ENCODE peak calls at places on chromosomes 11 and 22, in ten cellular contexts. V is Panc1; P is tibial nerve; T is cardiac muscle cell; N is K562; C is prostate gland; E is kidney; S is CD8-positive, alpha-beta T cell; I is psoas muscle; O is body of pancreas. Z is an unnamed sample.

GRCh38 chr22:19679476-19680099 is 34.7 kb upstream of the SEPTIN5 start:
- DNase-seq in V (no peak), P (no peak), T (peak), N (peak), C (no peak), E (peak), S (peak), I (peak), O (peak), Z (peak)

GRCh38 chr11:44894217-44894617 is 56.5 kb downstream of the TP53I11 start:
- DNase-seq in V (no peak), P (peak), T (peak), N (peak), C (peak), E (no peak), S (peak), I (peak), O (peak), Z (peak)

GRCh38 chr11:100593321-100593720 is 93.8 kb upstream of the ARHGAP42 start:
- DNase-seq in V (no peak), P (no peak), T (no peak), N (no peak), C (no peak), E (no peak), S (no peak), I (no peak), O (no peak), Z (no peak)

GRCh38 chr11:210122-210802 is 2.8 kb downstream of the RIC8A start:
- DNase-seq in V (no peak), P (no peak), T (no peak), N (no peak), C (no peak), E (peak), S (no peak), I (peak), O (peak), Z (no peak)

GRCh38 chr11:76788661-76789442 is 5.7 kb downstream of the TSKU start:
- DNase-seq in V (no peak), P (no peak), T (no peak), N (no peak), C (peak), E (peak), S (no peak), I (no peak), O (peak), Z (peak)

GRCh38 chr11:94968334-94968958 is 4.9 kb downstream of the CWC15 start:
- DNase-seq in V (no peak), P (no peak), T (peak), N (no peak), C (no peak), E (no peak), S (no peak), I (no peak), O (no peak), Z (no peak)

GRCh38 chr11:68002943-68003845 is 703 bp downstream of the UNC93B1 start:
- DNase-seq in V (no peak), P (no peak), T (peak), N (peak), C (no peak), E (peak), S (peak), I (peak), O (peak), Z (peak)

GRCh38 chr22:46976598-46976997 is 214.1 kb downstream of the TBC1D22A start:
- DNase-seq in V (no peak), P (no peak), T (no peak), N (no peak), C (no peak), E (no peak), S (no peak), I (no peak), O (no peak), Z (no peak)

GRCh38 chr22:44497218-44497903 is 672 bp downstream of the RTL6 start:
- DNase-seq in V (no peak), P (no peak), T (no peak), N (peak), C (no peak), E (peak), S (no peak), I (peak), O (peak), Z (no peak)

GRCh38 chr11:2522636-2523255 is 77.9 kb downstream of the KCNQ1 start:
- DNase-seq in V (no peak), P (peak), T (no peak), N (no peak), C (no peak), E (peak), S (peak), I (peak), O (peak), Z (peak)

GRCh38 chr11:110710520-110711381 is 1.5 kb downstream of the ARHGAP20 start:
- DNase-seq in V (no peak), P (peak), T (peak), N (no peak), C (peak), E (peak), S (no peak), I (peak), O (peak), Z (peak)

GRCh38 chr11:95435628-95436353 is 204.8 kb upstream of the SESN3 start:
- DNase-seq in V (no peak), P (no peak), T (no peak), N (no peak), C (no peak), E (no peak), S (no peak), I (no peak), O (no peak), Z (no peak)

GRCh38 chr22:23844739-23845202 is 6.0 kb upstream of the DERL3 start:
- DNase-seq in V (no peak), P (no peak), T (no peak), N (no peak), C (no peak), E (peak), S (no peak), I (no peak), O (no peak), Z (no peak)

GRCh38 chr11:45157247-45158209 is 11.1 kb downstream of the PRDM11 start:
- DNase-seq in V (no peak), P (no peak), T (no peak), N (no peak), C (no peak), E (no peak), S (no peak), I (no peak), O (no peak), Z (no peak)

GRCh38 chr22:31083377-31083768 is 2.3 kb downstream of the SMTN start:
- DNase-seq in V (no peak), P (no peak), T (no peak), N (no peak), C (no peak), E (peak), S (no peak), I (no peak), O (peak), Z (no peak)

GRCh38 chr22:21816472-21816786 is 51.0 kb downstream of the MAPK1 start:
- DNase-seq in V (no peak), P (no peak), T (no peak), N (no peak), C (no peak), E (no peak), S (no peak), I (no peak), O (no peak), Z (no peak)
- H3K27ac ChIP-seq in V (no peak), P (peak), T (no peak), N (peak), C (no peak), E (peak), S (peak), I (peak), O (peak), Z (no peak)

DNA sequence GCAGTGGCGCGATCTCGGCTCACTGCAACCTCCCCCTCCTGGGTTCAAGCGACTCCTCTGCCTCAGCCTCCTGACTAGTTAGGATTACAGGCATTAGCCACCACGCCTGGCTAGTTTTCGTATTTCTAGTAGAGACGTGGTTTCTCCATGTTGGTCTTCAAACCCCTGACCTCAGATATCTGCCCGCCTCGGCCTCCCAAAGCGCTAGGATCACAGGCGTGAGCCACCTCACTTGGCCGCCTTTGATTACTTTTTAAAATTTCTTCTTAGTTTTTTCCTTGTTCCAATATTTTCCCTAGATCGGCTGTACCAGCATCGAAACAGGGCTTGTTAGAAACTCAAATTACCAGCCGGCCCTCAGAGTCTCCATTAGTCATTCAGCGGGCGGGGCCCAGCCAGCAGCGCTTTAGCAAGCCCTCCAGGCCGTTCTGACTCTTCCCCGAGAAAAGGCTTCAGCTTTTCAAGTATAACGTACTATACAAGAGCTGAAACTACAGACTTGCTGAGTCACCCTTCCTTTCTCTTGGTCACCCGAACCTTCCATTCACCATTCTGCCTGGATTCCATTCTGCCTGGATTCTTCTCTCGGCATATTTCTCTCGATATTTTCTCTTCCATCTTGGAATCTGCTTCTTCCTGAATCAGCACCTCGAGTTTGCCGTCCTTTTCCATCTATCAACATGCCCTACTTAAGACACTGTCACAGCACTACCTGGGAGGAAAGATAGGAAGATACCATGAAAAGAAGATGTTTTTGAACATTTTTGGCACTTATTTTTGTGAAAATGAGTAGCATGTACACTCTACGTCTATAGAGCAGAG is 6.7 kb upstream of the CAPRIN1 start:
- DNase-seq in V (peak), P (no peak), T (no peak), N (peak), C (no peak), E (no peak), S (no peak), I (no peak), O (no peak), Z (peak)
- H3K27ac ChIP-seq in V (peak), P (no peak), T (no peak), N (peak), C (no peak), E (no peak), S (no peak), I (no peak), O (no peak), Z (peak)

GRCh38 chr11:26229270-26229669 is 102.7 kb upstream of the ANO3 start:
- DNase-seq in V (no peak), P (no peak), T (no peak), N (no peak), C (no peak), E (no peak), S (no peak), I (no peak), O (no peak), Z (no peak)

GRCh38 chr11:26228778-26229177 is 103.2 kb upstream of the ANO3 start:
- DNase-seq in V (no peak), P (no peak), T (no peak), N (no peak), C (no peak), E (no peak), S (no peak), I (no peak), O (no peak), Z (no peak)

GRCh38 chr11:26227883-26228502 is 103.9 kb upstream of the ANO3 start:
- DNase-seq in V (no peak), P (no peak), T (no peak), N (no peak), C (no peak), E (no peak), S (no peak), I (no peak), O (no peak), Z (no peak)

GRCh38 chr11:26225643-26226042 is 106.3 kb upstream of the ANO3 start:
- DNase-seq in V (no peak), P (no peak), T (no peak), N (no peak), C (no peak), E (no peak), S (no peak), I (no peak), O (no peak), Z (no peak)

DNA sequence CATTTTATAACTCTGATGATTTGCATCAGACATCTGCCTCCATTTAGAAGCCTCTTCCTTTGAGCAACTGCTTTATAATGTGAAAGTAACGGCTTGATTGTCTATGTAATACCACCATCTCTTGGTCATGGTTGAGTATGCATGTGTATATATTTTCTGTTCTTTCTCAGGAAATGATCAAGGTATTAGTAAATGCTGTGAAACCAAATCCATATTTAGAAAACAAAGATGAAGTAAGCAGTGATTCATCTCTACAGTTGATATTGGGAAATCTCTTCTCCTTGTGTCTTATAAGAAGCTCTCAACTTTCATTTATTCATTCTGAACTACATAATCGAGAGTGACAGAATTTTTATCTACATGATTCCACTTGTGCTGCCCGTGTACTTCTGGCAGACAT is 104.6 kb upstream of the ANO3 start:
- DNase-seq in V (peak), P (no peak), T (peak), N (no peak), C (no peak), E (no peak), S (no peak), I (no peak), O (no peak), Z (no peak)
- H3K27ac ChIP-seq in V (no peak), P (no peak), T (no peak), N (no peak), C (no peak), E (no peak), S (no peak), I (no peak), O (no peak), Z (no peak)

GRCh38 chr11:74021998-74022397 is 13.1 kb upstream of the UCP3 start:
- DNase-seq in V (no peak), P (no peak), T (no peak), N (no peak), C (no peak), E (no peak), S (no peak), I (no peak), O (no peak), Z (no peak)
- H3K27ac ChIP-seq in V (no peak), P (no peak), T (no peak), N (no peak), C (no peak), E (no peak), S (no peak), I (no peak), O (no peak), Z (no peak)

GRCh38 chr11:73410627-73411026 is 34.4 kb downstream of the RELT start:
- DNase-seq in V (no peak), P (no peak), T (no peak), N (no peak), C (no peak), E (no peak), S (no peak), I (no peak), O (no peak), Z (no peak)

GRCh38 chr11:73413246-73413645 is 37.0 kb downstream of the RELT start:
- DNase-seq in V (no peak), P (no peak), T (no peak), N (no peak), C (no peak), E (no peak), S (no peak), I (no peak), O (no peak), Z (no peak)

GRCh38 chr11:73409431-73409830 is 33.2 kb downstream of the RELT start:
- DNase-seq in V (no peak), P (no peak), T (no peak), N (no peak), C (no peak), E (no peak), S (no peak), I (no peak), O (no peak), Z (no peak)

GRCh38 chr11:73412308-73412707 is 36.1 kb downstream of the RELT start:
- DNase-seq in V (no peak), P (no peak), T (no peak), N (no peak), C (no peak), E (no peak), S (no peak), I (no peak), O (no peak), Z (no peak)

GRCh38 chr11:73411031-73411430 is 34.8 kb downstream of the RELT start:
- DNase-seq in V (no peak), P (no peak), T (no peak), N (no peak), C (no peak), E (no peak), S (no peak), I (no peak), O (no peak), Z (no peak)
- H3K27ac ChIP-seq in V (no peak), P (peak), T (no peak), N (no peak), C (no peak), E (no peak), S (no peak), I (no peak), O (no peak), Z (no peak)